ENCODE peak calls at places on chromosome 15, in seven cellular contexts. A is activated CD4-positive, alpha-beta memory T cell treated with anti-CD3 and anti-CD28 coated beads for 36 hours; I is activated T-helper 9 cell treated with anti-CD3 and anti-CD28 coated beads, Interleukin-2, amount 50 U/mL, for 16 hours; V is activated CD8-positive, alpha-beta memory T cell treated with anti-CD3 and anti-CD28 coated beads, Interleukin-2, amount 50 U/mL, for 48 hours; D is B cell; X is left ventricle myocardium inferior; K is HTR-8/SVneo. C is an unnamed sample.

GRCh38 chr15:48144889-48145288 is 24.1 kb downstream of the SLC24A5 start:
- DNase-seq in A (no peak), I (no peak), V (no peak), D (no peak), X (no peak), K (no peak), C (no peak)

GRCh38 chr15:44532689-44533088 is 4.3 kb upstream of the EIF3J start:
- DNase-seq in A (no peak), I (no peak), V (no peak), D (no peak), X (no peak), K (no peak), C (no peak)

GRCh38 chr15:27410986-27411385 is 440.0 kb downstream of the GABRG3 start:
- DNase-seq in A (no peak), I (no peak), V (no peak), D (no peak), X (no peak), K (no peak), C (no peak)

GRCh38 chr15:74808840-74809229 is 3.8 kb upstream of the LMAN1L start:
- DNase-seq in A (no peak), I (no peak), V (no peak), D (no peak), X (no peak), K (no peak), C (no peak)

GRCh38 chr15:58898150-58898680 is 35.3 kb downstream of the SLTM start:
- DNase-seq in A (no peak), I (no peak), V (no peak), D (no peak), X (no peak), K (no peak), C (no peak)

GRCh38 chr15:71278989-71279756 is 163.9 kb downstream of the THSD4 start:
- DNase-seq in A (no peak), I (no peak), V (no peak), D (no peak), X (no peak), K (peak; percentile 81), C (no peak)

GRCh38 chr15:85351965-85352364 is 28.4 kb upstream of the AKAP13 start:
- DNase-seq in A (no peak), I (no peak), V (no peak), D (no peak), X (no peak), K (no peak), C (no peak)

GRCh38 chr15:39077998-39078397 is 502.9 kb upstream of the THBS1 start:
- DNase-seq in A (no peak), I (no peak), V (no peak), D (no peak), X (no peak), K (no peak), C (no peak)

GRCh38 chr15:90906181-90906849 is 3.2 kb downstream of the MAN2A2 start:
- DNase-seq in A (no peak), I (no peak), V (no peak), D (no peak), X (no peak), K (no peak), C (no peak)

C was measured in activated T-helper 1 cell treated with Interleukin-2 at 50 U/mL for 16 hours.